ENCODE peak calls at places on chromosomes 16 and 17, in eight cellular contexts. R is head of caudate nucleus; W is left cardiac atrium; U is SHP77; M is foreskin fibroblast; I is stimulated activated CD4-positive, alpha-beta T cell treated with anti-CD3 and anti-CD28 coated beads, Interleukin-4, amount 100 ng/mL, for 48 hours; Q is effector memory CD8-positive, alpha-beta T cell; T is HL-60. P is an unnamed sample.

GRCh38 chr16:30777591-30778297 is 9.3 kb downstream of the ZNF629 start:
- DNase-seq in R (no peak), W (no peak), U (no peak), M (no peak), I (no peak), Q (no peak), T (no peak), P (no peak)

GRCh38 chr17:61366715-61367413 is 32.8 kb upstream of the TBX2 start:
- DNase-seq in R (no peak), W (peak; percentile 75), U (no peak), M (no peak), I (no peak), Q (no peak), T (no peak), P (no peak)

GRCh38 chr17:45118691-45119090 is 13.6 kb downstream of the PLCD3 start:
- DNase-seq in R (no peak), W (no peak), U (no peak), M (no peak), I (no peak), Q (no peak), T (no peak), P (no peak)

GRCh38 chr17:55563363-55563762 is 52.1 kb upstream of the SMIM36 start:
- DNase-seq in R (no peak), W (no peak), U (no peak), M (no peak), I (no peak), Q (no peak), T (no peak), P (no peak)

GRCh38 chr17:12974319-12974661 is 43.5 kb downstream of the ELAC2 start:
- DNase-seq in R (no peak), W (no peak), U (no peak), M (no peak), I (no peak), Q (no peak), T (no peak), P (no peak)

GRCh38 chr16:56424791-56425438 is 430 bp downstream of the AMFR start:
- DNase-seq in R (peak; percentile 48), W (peak; percentile 56), U (no peak), M (no peak), I (no peak), Q (peak; percentile 27), T (peak; percentile 22), P (no peak)

GRCh38 chr17:63116967-63117366 is 150.9 kb downstream of the TANC2 start:
- DNase-seq in R (peak; percentile 63), W (no peak), U (no peak), M (no peak), I (no peak), Q (no peak), T (no peak), P (no peak)

GRCh38 chr17:40177275-40177874 is at the start of gene RAPGEFL1:
- DNase-seq in R (peak; percentile 80), W (peak; percentile 82), U (peak; percentile 44), M (peak; percentile 68), I (peak; percentile 85), Q (peak; percentile 54), T (peak; percentile 34), P (no peak)

GRCh38 chr16:711548-712320 is 3.2 kb upstream of the METRN start:
- DNase-seq in R (peak; percentile 92), W (peak; percentile 82), U (no peak), M (peak; percentile 60), I (peak; percentile 71), Q (peak; percentile 81), T (peak; percentile 71), P (peak; percentile 5)

GRCh38 chr17:66300956-66301355 is 1.5 kb upstream of the PRKCA start:
- DNase-seq in R (no peak), W (no peak), U (no peak), M (peak; percentile 21), I (no peak), Q (no peak), T (no peak), P (no peak)

GRCh38 chr17:66043419-66043818 is 148.5 kb downstream of the CEP112 start:
- DNase-seq in R (no peak), W (no peak), U (no peak), M (no peak), I (no peak), Q (no peak), T (no peak), P (no peak)

GRCh38 chr16:920722-921121 is 50.1 kb downstream of the LMF1 start:
- DNase-seq in R (peak; percentile 60), W (peak; percentile 40), U (no peak), M (peak; percentile 46), I (no peak), Q (no peak), T (no peak), P (no peak)

GRCh38 chr16:23990507-23990906 is 154.7 kb downstream of the PRKCB start:
- DNase-seq in R (no peak), W (no peak), U (no peak), M (no peak), I (no peak), Q (no peak), T (no peak), P (no peak)

GRCh38 chr17:68433211-68433610 is 24.1 kb downstream of the WIPI1 start:
- DNase-seq in R (peak; percentile 10), W (no peak), U (no peak), M (no peak), I (no peak), Q (no peak), T (no peak), P (no peak)

GRCh38 chr17:40113110-40113960 is 8.4 kb upstream of the MSL1 start:
- DNase-seq in R (peak; percentile 98), W (peak; percentile 93), U (peak; percentile 94), M (peak; percentile 95), I (peak; percentile 90), Q (peak; percentile 95), T (peak; percentile 97), P (peak; percentile 90)

GRCh38 chr16:9395958-9396359 is 304.5 kb downstream of the HAPSTR1 start:
- DNase-seq in R (no peak), W (no peak), U (no peak), M (no peak), I (no peak), Q (no peak), T (no peak), P (no peak)

GRCh38 chr17:81579821-81580321 is 27.7 kb upstream of the FAAP100 start:
- DNase-seq in R (no peak), W (no peak), U (no peak), M (no peak), I (no peak), Q (no peak), T (no peak), P (no peak)

GRCh38 chr17:3718251-3718650 is 5.5 kb upstream of the HASPIN start:
- DNase-seq in R (no peak), W (no peak), U (no peak), M (no peak), I (no peak), Q (no peak), T (no peak), P (no peak)

GRCh38 chr17:50944054-50944901 is 78.1 kb upstream of the TOB1 start:
- DNase-seq in R (peak; percentile 92), W (peak; percentile 86), U (peak; percentile 89), M (peak; percentile 71), I (peak; percentile 77), Q (peak; percentile 70), T (peak; percentile 80), P (peak; percentile 74)

GRCh38 chr16:24580665-24581064 is 41.3 kb downstream of the RBBP6 start:
- DNase-seq in R (no peak), W (no peak), U (no peak), M (peak; percentile 26), I (no peak), Q (no peak), T (no peak), P (no peak)

GRCh38 chr17:80169784-80170500 is at the start of gene CARD14:
- DNase-seq in R (no peak), W (no peak), U (no peak), M (no peak), I (no peak), Q (no peak), T (no peak), P (no peak)